ENCODE peak calls at places on chromosomes 1 and 21, in four cellular contexts. X, V, I and L are unnamed samples.

GRCh38 chr1:47708658-47709301 is 270.9 kb downstream of the FOXD2 start:
- DNase-seq in X (no peak), V (no peak), I (no peak), L (no peak)

GRCh38 chr21:30839304-30839703 is 9.7 kb upstream of the KRTAP7-1 start:
- DNase-seq in X (peak), V (no peak), I (no peak), L (peak)

GRCh38 chr1:8989821-8990220 is 36.4 kb downstream of the SLC2A7 start:
- DNase-seq in X (peak), V (no peak), I (no peak), L (no peak)

GRCh38 chr1:14946567-14947285 is 206.8 kb upstream of the TMEM51 start:
- DNase-seq in X (peak), V (no peak), I (no peak), L (peak)

GRCh38 chr1:167548059-167548932 is 5.3 kb downstream of the CREG1 start:
- DNase-seq in X (no peak), V (no peak), I (no peak), L (peak)

GRCh38 chr1:87179076-87179475 is 149.6 kb upstream of the LMO4 start:
- DNase-seq in X (no peak), V (no peak), I (no peak), L (no peak)

GRCh38 chr1:230611128-230611914 is 31.0 kb upstream of the COG2 start:
- DNase-seq in X (no peak), V (no peak), I (no peak), L (no peak)

GRCh38 chr1:51491166-51491981 is 27.7 kb downstream of the EPS15 start:
- DNase-seq in X (no peak), V (no peak), I (peak), L (no peak)

GRCh38 chr1:116540088-116540487 is 30.7 kb downstream of the CD58 start:
- DNase-seq in X (no peak), V (no peak), I (peak), L (no peak)

GRCh38 chr1:180252638-180253536 is 22.8 kb downstream of the LHX4 start:
- DNase-seq in X (peak), V (no peak), I (peak), L (peak)

GRCh38 chr1:22121421-22121911 is 21.4 kb downstream of the WNT4 start:
- DNase-seq in X (no peak), V (no peak), I (no peak), L (no peak)

GRCh38 chr1:42168397-42168682 is 3.8 kb upstream of the GUCA2A start:
- DNase-seq in X (no peak), V (no peak), I (no peak), L (no peak)

GRCh38 chr1:24237750-24238149 is 50.7 kb upstream of the IFNLR1 start:
- DNase-seq in X (no peak), V (no peak), I (no peak), L (no peak)

GRCh38 chr1:233945573-233945972 is 41.1 kb downstream of the SLC35F3 start:
- DNase-seq in X (peak), V (no peak), I (no peak), L (peak)

GRCh38 chr1:209641216-209642181 is 10.7 kb downstream of the LAMB3 start:
- DNase-seq in X (no peak), V (no peak), I (no peak), L (no peak)

GRCh38 chr1:29145739-29146437 is 22.2 kb upstream of the TMEM200B start:
- DNase-seq in X (peak), V (peak), I (no peak), L (peak)

GRCh38 chr21:41726970-41727783 is 39.7 kb downstream of the RIPK4 start:
- DNase-seq in X (peak), V (peak), I (no peak), L (peak)

GRCh38 chr1:14926214-14926613 is 227.3 kb upstream of the TMEM51 start:
- DNase-seq in X (no peak), V (no peak), I (no peak), L (no peak)

GRCh38 chr1:89149229-89149628 is 23.3 kb upstream of the GBP2 start:
- DNase-seq in X (peak), V (no peak), I (no peak), L (no peak)

GRCh38 chr1:50645147-50645546 is 221.9 kb upstream of the DMRTA2 start:
- DNase-seq in X (no peak), V (no peak), I (no peak), L (no peak)

GRCh38 chr1:221169447-221169889 is 290.2 kb downstream of the HLX start:
- DNase-seq in X (no peak), V (no peak), I (no peak), L (no peak)

GRCh38 chr1:214224605-214225354 is 56.2 kb upstream of the SMYD2 start:
- DNase-seq in X (no peak), V (no peak), I (no peak), L (no peak)

GRCh38 chr1:75130312-75130677 is 3.9 kb upstream of the LHX8 start:
- DNase-seq in X (no peak), V (no peak), I (peak), L (no peak)

GRCh38 chr1:35320937-35321336 is 52.4 kb downstream of the ZMYM4 start:
- DNase-seq in X (no peak), V (no peak), I (no peak), L (no peak)

GRCh38 chr1:197467881-197468280 is 199.8 kb downstream of the CRB1 start:
- DNase-seq in X (no peak), V (no peak), I (no peak), L (no peak)

GRCh38 chr1:156676820-156677615 is at the start of gene NES:
- DNase-seq in X (peak), V (no peak), I (no peak), L (no peak)

GRCh38 chr1:31570228-31570627 is 6.1 kb upstream of the TINAGL1 start:
- DNase-seq in X (no peak), V (no peak), I (no peak), L (no peak)

GRCh38 chr1:10717296-10718082 is 79.0 kb downstream of the CASZ1 start:
- DNase-seq in X (no peak), V (no peak), I (no peak), L (no peak)

GRCh38 chr1:94637096-94637495 is 95.5 kb upstream of the F3 start:
- DNase-seq in X (no peak), V (no peak), I (no peak), L (no peak)

GRCh38 chr1:209850342-209850979 is 22.7 kb downstream of the UTP25 start:
- DNase-seq in X (peak), V (no peak), I (peak), L (peak)

GRCh38 chr1:19208710-19209438 is 1.2 kb downstream of the UBR4 start:
- DNase-seq in X (peak), V (peak), I (no peak), L (peak)

GRCh38 chr1:9230869-9231533 is 3.6 kb upstream of the H6PD start:
- DNase-seq in X (no peak), V (no peak), I (no peak), L (no peak)

GRCh38 chr1:84077476-84078107 is 66.5 kb upstream of the PRKACB start:
- DNase-seq in X (peak), V (peak), I (peak), L (peak)

GRCh38 chr1:65958561-65959350 is 166.1 kb downstream of the PDE4B start:
- DNase-seq in X (peak), V (peak), I (peak), L (peak)

GRCh38 chr1:197129698-197130097 is 16.8 kb downstream of the ASPM start:
- DNase-seq in X (no peak), V (no peak), I (no peak), L (no peak)

GRCh38 chr1:162326559-162326958 is 50.1 kb downstream of the SPATA46 start:
- DNase-seq in X (no peak), V (no peak), I (no peak), L (no peak)

GRCh38 chr1:246567258-246568235 is 1.3 kb downstream of the CNST start:
- DNase-seq in X (peak), V (peak), I (no peak), L (peak)

DNA sequence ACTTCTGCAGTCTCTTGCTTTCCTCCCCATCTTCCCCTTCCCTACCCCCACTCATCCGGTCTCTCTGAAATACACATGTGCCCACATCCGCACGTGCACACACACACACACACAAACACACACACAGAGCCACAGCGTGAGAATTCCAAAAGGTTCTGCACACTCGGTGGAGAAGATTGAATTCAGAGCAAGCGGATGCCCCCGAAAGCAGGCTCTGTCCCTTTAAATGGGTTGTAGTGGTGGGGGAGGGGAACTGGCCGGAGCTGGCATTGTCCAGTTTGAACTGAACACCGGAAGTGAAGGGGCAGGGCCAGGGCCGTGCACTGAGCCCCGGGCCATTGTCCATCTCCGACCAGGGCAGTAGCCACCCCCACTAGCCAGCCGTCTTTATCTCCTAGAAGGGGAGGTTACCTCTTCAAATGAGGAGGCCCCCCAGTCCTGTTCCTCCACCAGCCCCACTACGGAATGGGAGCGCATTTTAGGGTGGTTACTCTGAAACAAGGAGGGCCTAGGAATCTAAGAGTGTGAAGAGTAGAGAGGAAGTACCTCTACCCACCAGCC is 1.3 kb upstream of the LIN28A start:
- DNase-seq in X (no peak), V (no peak), I (no peak), L (no peak)
- TF ChIP-seq CTCF in X (no peak), V (no peak), I (no peak), L (no peak)

DNA sequence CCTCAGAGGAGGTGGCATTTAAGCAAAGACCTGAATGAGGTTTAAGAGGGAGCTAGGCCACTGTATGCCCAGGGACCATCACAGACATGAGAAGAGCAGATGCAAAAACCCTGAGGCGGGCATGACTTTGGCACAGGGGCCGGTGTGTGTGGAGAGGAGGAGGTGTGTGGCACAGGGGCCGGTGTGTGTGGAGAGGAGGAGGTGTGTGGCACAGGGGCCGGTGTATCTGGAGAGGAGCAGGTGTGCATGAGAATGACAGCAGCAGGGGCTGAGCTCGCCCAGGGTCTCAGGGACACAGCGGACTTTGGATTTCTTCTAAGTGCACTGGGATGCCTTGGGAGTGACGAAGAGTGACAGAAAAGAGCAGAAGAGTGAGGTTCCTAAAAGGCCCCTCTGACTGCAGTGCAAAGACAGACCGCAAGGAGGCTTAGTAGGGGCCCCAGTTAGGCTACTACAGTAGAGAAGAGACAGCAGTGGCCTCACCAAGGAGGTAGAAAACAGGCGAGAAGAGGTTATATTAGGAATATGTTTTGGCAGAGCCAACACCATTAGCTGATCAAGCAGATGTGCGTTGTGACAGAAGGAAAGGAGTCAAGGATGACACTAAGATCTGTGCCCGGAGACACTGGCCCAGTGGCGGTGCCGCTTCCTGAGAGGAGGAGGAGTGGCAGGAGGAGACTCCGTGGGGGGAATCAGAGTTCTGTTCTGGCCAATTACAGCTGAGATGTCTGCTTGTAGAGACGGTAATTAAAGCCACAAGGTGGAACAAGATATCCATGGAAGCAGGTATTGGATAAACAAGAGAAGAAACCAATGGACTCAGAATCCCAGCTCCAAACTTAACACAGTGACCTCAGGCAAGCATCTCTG is 18.4 kb downstream of the ZBTB17 start:
- DNase-seq in X (no peak), V (no peak), I (no peak), L (no peak)
- TF ChIP-seq CTCF in X (no peak), V (peak), I (no peak), L (no peak)

GRCh38 chr21:21373969-21374368 is 375.8 kb downstream of the NCAM2 start:
- DNase-seq in X (no peak), V (no peak), I (no peak), L (peak)
- TF ChIP-seq CTCF in X (peak), V (peak), I (no peak), L (no peak)

GRCh38 chr1:152870831-152871730 is 7.0 kb upstream of the SMCP start:
- DNase-seq in X (peak), V (no peak), I (no peak), L (peak)
- TF ChIP-seq CTCF in X (peak), V (peak), I (peak), L (peak)

DNA sequence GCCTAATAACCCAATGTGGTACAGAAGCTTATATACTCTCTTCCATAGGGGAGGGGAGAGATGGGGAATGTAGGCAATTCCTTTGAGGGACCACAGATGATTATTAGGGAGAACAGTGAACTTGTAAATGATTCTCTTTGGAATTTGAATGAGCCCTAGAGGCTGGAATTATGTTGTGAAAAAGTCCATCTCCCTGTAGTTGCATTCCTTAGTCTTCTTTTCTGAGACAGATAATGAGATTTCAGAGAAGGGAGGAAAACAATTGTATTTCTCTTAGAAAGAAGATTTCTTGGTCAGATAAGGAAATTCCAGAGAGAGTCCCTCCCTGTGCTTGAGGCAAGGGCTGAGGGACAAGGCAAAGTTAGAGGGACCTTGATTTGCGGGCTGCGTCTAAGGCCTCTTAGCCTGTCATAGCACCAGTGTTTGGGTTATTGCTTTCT is 89.0 kb upstream of the HMCN1 start:
- DNase-seq in X (no peak), V (no peak), I (no peak), L (no peak)
- TF ChIP-seq CTCF in X (no peak), V (no peak), I (no peak), L (no peak)

DNA sequence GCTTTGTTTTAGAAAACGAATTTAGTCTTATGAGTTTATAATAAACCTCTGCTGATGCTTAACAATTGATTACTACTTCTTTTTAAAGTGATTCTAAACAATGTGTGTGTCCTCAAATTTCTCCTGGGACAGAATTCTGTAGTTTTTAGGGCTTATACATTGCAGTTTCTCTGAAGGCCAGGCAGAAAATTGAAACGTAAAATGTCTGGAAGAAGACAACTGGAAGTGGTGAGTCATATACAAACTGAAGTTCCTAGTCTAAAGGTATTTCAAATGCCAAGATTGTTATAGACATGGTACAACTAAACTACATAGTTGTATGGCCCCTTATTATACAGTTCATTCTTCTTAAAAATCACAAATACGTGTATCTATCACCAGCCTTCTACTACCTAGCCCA is 30.5 kb upstream of the RC3H1 start:
- DNase-seq in X (no peak), V (no peak), I (no peak), L (no peak)
- TF ChIP-seq CTCF in X (no peak), V (no peak), I (no peak), L (no peak)

GRCh38 chr1:982765-983436 is 1.0 kb upstream of the PERM1 start:
- DNase-seq in X (peak), V (no peak), I (no peak), L (no peak)
- TF ChIP-seq CTCF in X (no peak), V (no peak), I (no peak), L (no peak)

GRCh38 chr1:44453798-44454349 is 48.8 kb downstream of the RNF220 start:
- DNase-seq in X (no peak), V (no peak), I (no peak), L (no peak)
- TF ChIP-seq CTCF in X (no peak), V (no peak), I (no peak), L (no peak)